ENCODE peak calls at places on chromosomes 16 and 17, in five cellular contexts. One of them, this sample, is unnamed.
A peak's percentile ranks its signal among the peaks of the same experiment; 100 is the strongest.

GRCh38 chr16:88768041-88768876 is 16.8 kb downstream of the PIEZO1 start:
- DNase-seq in PC-3: no peak
- DNase-seq in GM23338: no peak
- DNase-seq in neural progenitor cell: peak; percentile 65
- DNase-seq in HepG2: no peak
- DNase-seq in this sample: peak; percentile 50

GRCh38 chr16:56970934-56971767 is 9.4 kb downstream of the CETP start:
- DNase-seq in GM23338: no peak
- DNase-seq in HepG2: no peak
- DNase-seq in PC-3: no peak
- DNase-seq in neural progenitor cell: no peak
- DNase-seq in this sample: no peak

GRCh38 chr17:4249452-4250029 is 14.2 kb downstream of the ANKFY1 start:
- DNase-seq in GM23338: peak; percentile 81
- DNase-seq in PC-3: peak; percentile 43
- DNase-seq in neural progenitor cell: peak; percentile 61
- DNase-seq in HepG2: peak; percentile 40
- DNase-seq in this sample: peak; percentile 39

GRCh38 chr16:71851726-71852125 is 6.0 kb downstream of the ATXN1L start:
- DNase-seq in PC-3: no peak
- DNase-seq in neural progenitor cell: no peak
- DNase-seq in HepG2: no peak
- DNase-seq in GM23338: no peak
- DNase-seq in this sample: no peak

GRCh38 chr17:38893612-38894011 is 23.8 kb downstream of the LASP1 start:
- DNase-seq in GM23338: no peak
- DNase-seq in PC-3: no peak
- DNase-seq in HepG2: no peak
- DNase-seq in neural progenitor cell: peak; percentile 13
- DNase-seq in this sample: peak; percentile 36

GRCh38 chr16:53904533-53904932 is 200.6 kb downstream of the FTO start:
- DNase-seq in PC-3: no peak
- DNase-seq in neural progenitor cell: no peak
- DNase-seq in HepG2: no peak
- DNase-seq in GM23338: no peak
- DNase-seq in this sample: no peak

GRCh38 chr17:29292071-29292991 is 1.6 kb downstream of the NUFIP2 start:
- DNase-seq in HepG2: no peak
- DNase-seq in PC-3: peak; percentile 4
- DNase-seq in GM23338: peak; percentile 52
- DNase-seq in neural progenitor cell: peak; percentile 78
- DNase-seq in this sample: no peak

GRCh38 chr16:50326835-50327465 is 41.8 kb downstream of the BRD7 start:
- DNase-seq in neural progenitor cell: peak; percentile 68
- DNase-seq in GM23338: peak; percentile 74
- DNase-seq in PC-3: peak; percentile 58
- DNase-seq in HepG2: no peak
- DNase-seq in this sample: no peak

GRCh38 chr17:73360961-73361761 is 49.4 kb upstream of the CDC42EP4 start:
- DNase-seq in neural progenitor cell: peak; percentile 88
- DNase-seq in PC-3: no peak
- DNase-seq in HepG2: no peak
- DNase-seq in GM23338: peak; percentile 75
- DNase-seq in this sample: no peak

GRCh38 chr17:44536090-44536960 is 21.0 kb upstream of the FZD2 start:
- DNase-seq in PC-3: no peak
- DNase-seq in GM23338: peak; percentile 17
- DNase-seq in neural progenitor cell: no peak
- DNase-seq in HepG2: no peak
- DNase-seq in this sample: no peak

DNA sequence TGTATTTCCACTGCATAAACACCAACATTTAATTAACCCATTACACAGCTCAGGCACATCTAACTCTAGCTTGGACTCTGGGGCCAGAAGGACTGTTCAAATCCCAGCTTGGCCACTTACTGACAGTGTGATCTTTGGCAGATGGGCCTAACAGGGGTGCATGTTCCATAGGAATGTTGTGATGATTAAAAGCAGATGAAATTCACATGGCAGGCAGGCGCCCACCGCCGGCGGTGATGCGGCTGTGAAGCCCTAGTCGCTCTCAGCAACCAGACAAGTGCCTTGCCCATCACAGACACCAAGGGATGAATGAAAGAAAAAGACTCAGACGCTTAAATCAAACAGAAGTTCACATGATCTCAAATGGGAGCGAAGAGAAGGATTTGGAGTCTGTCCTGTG is 84.6 kb upstream of the WSB1 start:
- DNase-seq in neural progenitor cell: no peak
- DNase-seq in GM23338: no peak
- DNase-seq in HepG2: no peak
- DNase-seq in PC-3: no peak
- DNase-seq in this sample: no peak
- H3K79me2 ChIP-seq in neural progenitor cell: no peaks in the 10 kb centered on the region
- H3K79me2 ChIP-seq in GM23338: no peaks in the 10 kb centered on the region
- H3K79me2 ChIP-seq in HepG2: no peaks in the 10 kb centered on the region
- H3K79me2 ChIP-seq in PC-3: no peaks in the 10 kb centered on the region
- H3K79me2 ChIP-seq in this sample: no peaks in the 10 kb centered on the region

GRCh38 chr16:28502290-28502689 is 4.3 kb downstream of the IL27 start:
- DNase-seq in HepG2: no peak
- DNase-seq in PC-3: no peak
- DNase-seq in GM23338: no peak
- DNase-seq in neural progenitor cell: no peak
- DNase-seq in this sample: no peak

GRCh38 chr16:28504707-28505404 is 1.8 kb downstream of the IL27 start:
- DNase-seq in neural progenitor cell: no peak
- DNase-seq in PC-3: peak; percentile 73
- DNase-seq in HepG2: no peak
- DNase-seq in GM23338: no peak
- DNase-seq in this sample: no peak

GRCh38 chr16:28505489-28506137 is 1.0 kb downstream of the IL27 start:
- DNase-seq in PC-3: no peak
- DNase-seq in neural progenitor cell: no peak
- DNase-seq in GM23338: no peak
- DNase-seq in HepG2: peak; percentile 81
- DNase-seq in this sample: no peak

GRCh38 chr16:28501258-28502232 is 5.1 kb downstream of the IL27 start:
- DNase-seq in GM23338: no peak
- DNase-seq in neural progenitor cell: no peak
- DNase-seq in PC-3: no peak
- DNase-seq in HepG2: no peak
- DNase-seq in this sample: no peak

DNA sequence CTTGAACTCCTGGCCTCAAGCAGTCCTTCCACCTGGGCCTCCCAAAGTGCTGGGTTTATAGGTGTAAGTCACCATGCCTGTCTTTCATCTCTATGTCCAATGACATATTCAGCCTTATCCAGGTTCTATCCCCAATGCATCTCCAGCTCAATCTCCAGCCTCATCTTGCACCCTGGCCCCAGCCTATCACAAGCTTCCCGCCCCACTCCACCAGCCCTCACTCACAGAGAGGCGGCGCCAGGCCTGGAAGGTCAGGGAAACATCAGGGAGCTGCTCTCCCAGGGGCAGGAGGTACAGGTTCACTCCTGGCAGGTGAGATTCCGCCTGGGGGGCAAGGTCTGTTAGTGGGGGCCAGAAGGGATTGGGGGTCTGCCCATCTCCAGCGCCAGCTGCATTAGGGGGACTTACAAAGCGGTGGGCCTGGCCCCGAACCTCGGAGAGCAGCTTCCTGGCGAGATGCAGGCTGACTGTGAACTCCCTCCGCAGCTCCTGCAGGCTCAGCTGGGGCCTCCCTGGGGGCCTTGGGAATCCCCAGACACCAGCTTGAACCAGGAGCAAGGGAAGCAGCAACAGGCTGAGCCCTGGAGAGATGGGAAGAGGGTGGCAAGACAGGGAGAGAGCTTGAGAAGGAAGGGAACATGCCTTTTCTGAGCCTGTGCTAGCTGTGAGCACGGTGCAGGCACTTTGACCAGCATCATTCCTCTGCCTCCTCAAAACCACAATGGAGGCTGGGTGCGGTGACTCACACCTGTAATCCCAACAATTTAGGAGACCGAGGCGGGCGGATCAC is 3.0 kb downstream of the IL27 start:
- DNase-seq in GM23338: no peak
- DNase-seq in neural progenitor cell: no peak
- DNase-seq in HepG2: no peak
- DNase-seq in PC-3: no peak
- DNase-seq in this sample: no peak
- H3K79me2 ChIP-seq in GM23338: no peaks in the 10 kb centered on the region
- H3K79me2 ChIP-seq in neural progenitor cell: no peaks in the 10 kb centered on the region
- H3K79me2 ChIP-seq in HepG2: no peaks in the 10 kb centered on the region
- H3K79me2 ChIP-seq in PC-3: no peaks in the 10 kb centered on the region
- H3K79me2 ChIP-seq in this sample: no peaks in the 10 kb centered on the region

DNA sequence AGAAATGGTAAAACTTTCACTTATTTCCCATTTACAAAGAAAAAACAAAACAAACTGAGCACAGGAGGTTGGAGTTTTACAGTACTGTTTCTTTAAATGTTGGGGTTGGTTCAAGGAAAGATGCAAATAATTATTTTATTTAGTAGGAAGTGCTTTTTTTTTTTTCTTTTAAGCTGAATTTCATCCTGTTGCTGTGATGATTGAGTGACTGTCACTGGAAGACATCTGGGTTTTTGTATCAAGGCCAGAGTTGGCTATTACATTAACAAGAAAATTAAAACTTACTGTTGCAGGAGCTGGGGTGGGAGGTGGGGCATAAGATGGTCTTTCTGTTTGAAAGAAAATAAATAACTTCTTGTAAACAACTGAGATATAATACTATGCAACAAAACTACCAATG is 2.3 kb downstream of the SMARCE1 start:
- DNase-seq in PC-3: no peak
- DNase-seq in HepG2: no peak
- DNase-seq in GM23338: no peak
- DNase-seq in neural progenitor cell: no peak
- DNase-seq in this sample: no peak
- H3K79me2 ChIP-seq in PC-3: peaks cover 53% of the 10 kb centered on the region
- H3K79me2 ChIP-seq in HepG2: peaks cover 58% of the 10 kb centered on the region
- H3K79me2 ChIP-seq in GM23338: peaks cover 69% of the 10 kb centered on the region
- H3K79me2 ChIP-seq in neural progenitor cell: peaks cover 74% of the 10 kb centered on the region
- H3K79me2 ChIP-seq in this sample: peaks cover 81% of the 10 kb centered on the region

GRCh38 chr17:66241839-66242238 is 12.6 kb upstream of the APOH start:
- DNase-seq in HepG2: no peak
- DNase-seq in PC-3: no peak
- DNase-seq in GM23338: no peak
- DNase-seq in neural progenitor cell: no peak
- DNase-seq in this sample: no peak
- H3K79me2 ChIP-seq in HepG2: no peaks in the 10 kb centered on the region
- H3K79me2 ChIP-seq in PC-3: no peaks in the 10 kb centered on the region
- H3K79me2 ChIP-seq in GM23338: no peaks in the 10 kb centered on the region
- H3K79me2 ChIP-seq in neural progenitor cell: no peaks in the 10 kb centered on the region
- H3K79me2 ChIP-seq in this sample: no peaks in the 10 kb centered on the region

DNA sequence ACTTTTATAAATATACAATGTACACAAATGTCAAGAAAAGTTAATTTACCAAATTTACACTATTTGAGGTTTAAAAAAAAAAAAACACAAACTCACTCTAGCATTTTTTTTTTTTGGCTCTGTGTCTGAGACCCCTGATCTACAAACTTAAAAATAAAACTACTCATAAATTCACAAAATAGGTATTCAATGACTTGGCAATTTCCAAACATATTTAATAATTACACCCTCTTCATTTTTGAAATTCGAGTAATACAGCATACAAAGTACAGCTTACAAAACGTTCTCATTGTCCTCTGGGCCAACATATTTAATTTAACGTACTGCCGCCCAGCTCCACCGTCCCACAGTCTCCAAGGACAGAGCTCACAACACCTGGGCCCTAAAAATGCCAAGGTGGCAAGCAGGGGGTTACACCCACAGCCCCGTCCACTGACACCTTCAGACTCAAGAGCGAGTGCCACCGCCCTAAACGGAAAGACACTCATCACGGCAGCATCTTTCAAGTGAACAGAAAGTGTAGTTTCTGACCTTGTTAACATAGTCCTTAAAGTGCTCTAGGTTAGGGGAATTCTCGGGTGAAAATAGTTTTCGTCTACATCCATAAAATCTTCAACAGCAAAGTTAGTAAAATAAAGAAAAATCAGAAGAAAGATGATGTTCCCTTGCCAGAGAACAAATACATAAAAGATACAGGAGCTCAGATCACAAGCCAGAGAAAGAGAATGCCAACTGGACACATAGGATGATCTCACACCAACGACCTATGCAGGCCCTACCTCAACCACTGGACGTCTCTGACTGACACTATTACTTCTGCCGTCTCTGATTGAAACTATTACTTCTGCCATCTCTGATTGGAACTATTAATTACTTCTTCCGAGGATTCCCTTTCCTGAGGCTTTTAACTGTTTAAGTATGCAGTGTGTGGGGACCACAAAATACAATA is 4.2 kb downstream of the ADCY9 start:
- DNase-seq in PC-3: peak; percentile 9
- DNase-seq in GM23338: no peak
- DNase-seq in HepG2: peak; percentile 48
- DNase-seq in neural progenitor cell: no peak
- DNase-seq in this sample: no peak
- H3K79me2 ChIP-seq in PC-3: peaks cover 35% of the 10 kb centered on the region
- H3K79me2 ChIP-seq in GM23338: peaks cover 3% of the 10 kb centered on the region
- H3K79me2 ChIP-seq in HepG2: peaks cover 78% of the 10 kb centered on the region
- H3K79me2 ChIP-seq in neural progenitor cell: no peaks in the 10 kb centered on the region
- H3K79me2 ChIP-seq in this sample: peaks cover 10% of the 10 kb centered on the region

DNA sequence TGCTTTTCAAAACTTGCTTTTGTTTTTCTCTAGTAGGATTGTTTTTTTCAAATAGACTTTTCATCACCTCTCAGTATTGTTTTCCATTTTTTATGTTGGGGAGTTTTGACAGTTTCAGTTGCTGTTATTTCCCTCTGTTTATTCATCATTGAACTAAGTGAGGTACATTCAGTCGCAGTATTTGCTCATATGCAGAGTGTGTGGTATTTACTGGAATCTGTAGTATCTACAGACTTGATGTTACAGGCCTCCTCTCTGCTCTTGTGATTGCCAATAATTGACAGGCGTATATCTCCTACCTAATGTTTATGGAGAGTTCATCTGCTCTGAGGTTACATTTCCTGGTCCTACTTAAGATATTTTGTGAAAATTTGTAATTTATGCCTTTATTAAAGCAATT is 49.6 kb downstream of the COX10 start:
- DNase-seq in GM23338: no peak
- DNase-seq in PC-3: no peak
- DNase-seq in HepG2: no peak
- DNase-seq in neural progenitor cell: no peak
- DNase-seq in this sample: no peak
- H3K79me2 ChIP-seq in GM23338: peaks cover 24% of the 10 kb centered on the region
- H3K79me2 ChIP-seq in PC-3: peaks cover 4% of the 10 kb centered on the region
- H3K79me2 ChIP-seq in HepG2: no peaks in the 10 kb centered on the region
- H3K79me2 ChIP-seq in neural progenitor cell: peaks cover 9% of the 10 kb centered on the region
- H3K79me2 ChIP-seq in this sample: peaks cover 8% of the 10 kb centered on the region

GRCh38 chr16:75005697-75006096 is 6.9 kb downstream of the ZNRF1 start:
- DNase-seq in HepG2: no peak
- DNase-seq in PC-3: no peak
- DNase-seq in GM23338: no peak
- DNase-seq in neural progenitor cell: no peak
- DNase-seq in this sample: no peak
- H3K79me2 ChIP-seq in HepG2: peaks cover 100% of the 10 kb centered on the region
- H3K79me2 ChIP-seq in PC-3: peaks cover 100% of the 10 kb centered on the region
- H3K79me2 ChIP-seq in GM23338: peaks cover 100% of the 10 kb centered on the region
- H3K79me2 ChIP-seq in neural progenitor cell: peaks cover 100% of the 10 kb centered on the region
- H3K79me2 ChIP-seq in this sample: peaks cover 100% of the 10 kb centered on the region

GRCh38 chr17:66509913-66510312 is 207.5 kb downstream of the PRKCA start:
- DNase-seq in HepG2: no peak
- DNase-seq in neural progenitor cell: no peak
- DNase-seq in GM23338: no peak
- DNase-seq in PC-3: no peak
- DNase-seq in this sample: no peak
- H3K79me2 ChIP-seq in HepG2: peaks cover 3% of the 10 kb centered on the region
- H3K79me2 ChIP-seq in neural progenitor cell: no peaks in the 10 kb centered on the region
- H3K79me2 ChIP-seq in GM23338: no peaks in the 10 kb centered on the region
- H3K79me2 ChIP-seq in PC-3: peaks cover 47% of the 10 kb centered on the region
- H3K79me2 ChIP-seq in this sample: peaks cover 9% of the 10 kb centered on the region

This sample was measured in astrocyte.